ENCODE peak calls at places on chromosomes 11 and 22, in nine cellular contexts. F is activated T-cell treated with anti-CD3 and anti-CD28 coated beads, Interleukin-2, amount 50 U/mL, for 24 hours; Q is PC-3; N is psoas muscle; E is effector CD4-positive, alpha-beta T cell; H is NCI-H2081; M is stimulated activated CD4-positive, alpha-beta T cell treated with anti-CD3 and anti-CD28 coated beads, Interleukin-4, amount 100 ng/mL, for 48 hours; X is progenitor cell of endocrine pancreas; T is posterior cingulate gyrus. G is an unnamed sample.

GRCh38 chr22:17665884-17666283 is 27.3 kb downstream of the BCL2L13 start:
- DNase-seq in F (no peak), Q (no peak), N (no peak), E (no peak), H (no peak), M (no peak), X (no peak), T (no peak), G (no peak)

GRCh38 chr11:69746140-69746539 is 29.0 kb downstream of the FGF4 start:
- DNase-seq in F (no peak), Q (no peak), N (no peak), E (no peak), H (no peak), M (no peak), X (no peak), T (no peak), G (no peak)

GRCh38 chr11:68690671-68691401 is 6.5 kb downstream of the GAL start:
- DNase-seq in F (no peak), Q (no peak), N (no peak), E (no peak), H (no peak), M (no peak), X (no peak), T (no peak), G (no peak)

GRCh38 chr22:36562261-36562835 is 33.4 kb upstream of the EIF3D start:
- DNase-seq in F (no peak), Q (peak; percentile 59), N (peak; percentile 41), E (no peak), H (no peak), M (no peak), X (no peak), T (no peak), G (no peak)

GRCh38 chr22:39205344-39206021 is 39.3 kb downstream of the PDGFB start:
- DNase-seq in F (peak; percentile 39), Q (peak; percentile 82), N (no peak), E (no peak), H (no peak), M (no peak), X (no peak), T (no peak), G (no peak)

GRCh38 chr11:73530109-73530508 is 67.8 kb downstream of the FAM168A start:
- DNase-seq in F (no peak), Q (no peak), N (no peak), E (no peak), H (no peak), M (no peak), X (no peak), T (no peak), G (no peak)

GRCh38 chr11:14809466-14809865 is 82.6 kb downstream of the CYP2R1 start:
- DNase-seq in F (no peak), Q (no peak), N (no peak), E (no peak), H (no peak), M (no peak), X (no peak), T (no peak), G (no peak)

GRCh38 chr11:9851366-9851765 is 187.5 kb downstream of the SWAP70 start:
- DNase-seq in F (no peak), Q (peak; percentile 38), N (no peak), E (no peak), H (no peak), M (no peak), X (no peak), T (no peak), G (no peak)

GRCh38 chr11:47595029-47595428 is 818 bp upstream of the C1QTNF4 start:
- DNase-seq in F (no peak), Q (no peak), N (no peak), E (no peak), H (no peak), M (no peak), X (no peak), T (no peak), G (no peak)